ENCODE peak calls at places on chromosomes 1 and 21, in eight cellular contexts. L is mesenchymal stem cell, V is GM12878, Z is OCI-LY7, M is breast epithelium, I is endodermal cell, O is body of pancreas, Q is H1. A is an unnamed sample. For H3K9me3, the result is how much of the 10 kb centered on the place peaks cover.

GRCh38 chr1:201955750-201956143 is 444 bp downstream of the TIMM17A start:
- DNase-seq in L (no peak), V (peak), Z (peak), M (no peak), I (no peak), O (no peak), Q (no peak), A (no peak)

GRCh38 chr21:10272216-10272615 is 249.2 kb upstream of the TPTE start:
- DNase-seq in L (peak), V (no peak), Z (no peak), M (no peak), I (peak), O (no peak), Q (no peak), A (no peak)

GRCh38 chr1:247857069-247857985 is at the start of gene TRIM58:
- DNase-seq in L (peak), V (no peak), Z (no peak), M (no peak), I (no peak), O (no peak), Q (no peak), A (no peak)

GRCh38 chr1:198528376-198528775 is 12.1 kb downstream of the ATP6V1G3 start:
- DNase-seq in L (peak), V (no peak), Z (no peak), M (no peak), I (no peak), O (no peak), Q (no peak), A (no peak)

GRCh38 chr1:2786329-2787162 is 14.9 kb downstream of the TTC34 start:
- DNase-seq in L (no peak), V (no peak), Z (peak), M (no peak), I (peak), O (peak), Q (no peak), A (peak)

GRCh38 chr1:200510228-200510623 is 100.4 kb upstream of the ZNF281 start:
- DNase-seq in L (peak), V (peak), Z (peak), M (peak), I (peak), O (peak), Q (no peak), A (peak)

GRCh38 chr1:2468041-2468472 is 8.0 kb upstream of the PLCH2 start:
- DNase-seq in L (peak), V (no peak), Z (peak), M (no peak), I (peak), O (peak), Q (no peak), A (peak)

GRCh38 chr21:34345091-34345871 is 18.5 kb upstream of the KCNE2 start:
- DNase-seq in L (peak), V (no peak), Z (no peak), M (no peak), I (no peak), O (no peak), Q (no peak), A (no peak)

GRCh38 chr1:66730462-66730861 is 21.8 kb upstream of the DYNLT5 start:
- DNase-seq in L (no peak), V (no peak), Z (no peak), M (no peak), I (peak), O (no peak), Q (no peak), A (no peak)

GRCh38 chr1:69611316-69611715 is 43.6 kb downstream of the LRRC7 start:
- DNase-seq in L (no peak), V (no peak), Z (no peak), M (no peak), I (no peak), O (no peak), Q (no peak), A (no peak)

DNA sequence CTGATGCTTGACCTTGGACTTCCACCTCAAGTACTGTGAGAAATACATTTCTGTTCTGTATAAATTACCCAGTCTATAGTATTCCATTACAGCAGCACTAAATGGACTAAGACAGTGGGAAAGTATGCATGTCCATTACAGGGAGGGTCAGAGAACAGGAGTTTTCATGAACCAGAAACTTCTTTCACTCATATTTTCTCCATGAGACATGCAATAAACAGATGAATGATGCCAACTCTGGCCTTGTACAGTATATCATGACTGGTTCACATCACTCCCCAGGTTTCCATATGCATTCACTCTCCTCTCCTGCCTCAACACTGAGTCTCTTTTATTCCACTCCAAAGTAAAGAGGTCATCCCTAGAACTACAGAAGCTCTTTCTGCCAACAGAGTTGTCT is 4.5 kb upstream of the IFI16 start:
- DNase-seq in L (peak), V (no peak), Z (no peak), M (no peak), I (no peak), O (no peak), Q (no peak), A (no peak)
- H3K27ac ChIP-seq in L (no peak), V (no peak), Z (no peak), M (peak), I (no peak), O (no peak), Q (no peak), A (no peak)

DNA sequence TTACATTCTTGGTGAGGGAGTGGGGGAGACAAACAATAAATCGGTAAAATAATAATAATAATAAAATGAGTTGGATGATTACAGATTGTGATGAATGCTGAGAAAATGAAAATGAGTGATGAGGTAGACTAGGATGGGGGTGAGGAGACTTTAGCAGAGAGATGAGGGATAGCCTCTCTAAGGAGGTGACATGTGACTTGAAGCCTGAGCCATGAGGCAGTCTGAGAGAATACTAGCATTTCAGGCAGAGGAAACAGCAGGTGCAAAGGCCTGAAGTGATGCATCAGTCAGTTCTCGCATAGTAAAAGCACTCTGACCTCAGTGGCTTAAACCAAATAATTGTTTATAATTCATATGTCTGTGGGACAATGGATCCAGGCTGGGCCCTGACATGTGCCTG is 181.2 kb downstream of the AGBL4 start:
- DNase-seq in L (no peak), V (no peak), Z (no peak), M (no peak), I (no peak), O (no peak), Q (no peak), A (no peak)
- H3K9me3 ChIP-seq in L (half or more), V (under half), Z (under half), M (under half), I (half or more), O (under half), Q (half or more), A (under half)

GRCh38 chr1:94741956-94742355 is 78.2 kb upstream of the SLC44A3 start:
- DNase-seq in L (no peak), V (no peak), Z (no peak), M (no peak), I (no peak), O (no peak), Q (no peak), A (no peak)

GRCh38 chr1:94743866-94744265 is 76.3 kb upstream of the SLC44A3 start:
- DNase-seq in L (peak), V (no peak), Z (no peak), M (peak), I (no peak), O (no peak), Q (no peak), A (no peak)

GRCh38 chr1:94741510-94741909 is 78.6 kb upstream of the SLC44A3 start:
- DNase-seq in L (no peak), V (no peak), Z (no peak), M (no peak), I (no peak), O (no peak), Q (no peak), A (no peak)

GRCh38 chr1:94745742-94746141 is 74.4 kb upstream of the SLC44A3 start:
- DNase-seq in L (no peak), V (no peak), Z (no peak), M (no peak), I (no peak), O (peak), Q (no peak), A (no peak)

DNA sequence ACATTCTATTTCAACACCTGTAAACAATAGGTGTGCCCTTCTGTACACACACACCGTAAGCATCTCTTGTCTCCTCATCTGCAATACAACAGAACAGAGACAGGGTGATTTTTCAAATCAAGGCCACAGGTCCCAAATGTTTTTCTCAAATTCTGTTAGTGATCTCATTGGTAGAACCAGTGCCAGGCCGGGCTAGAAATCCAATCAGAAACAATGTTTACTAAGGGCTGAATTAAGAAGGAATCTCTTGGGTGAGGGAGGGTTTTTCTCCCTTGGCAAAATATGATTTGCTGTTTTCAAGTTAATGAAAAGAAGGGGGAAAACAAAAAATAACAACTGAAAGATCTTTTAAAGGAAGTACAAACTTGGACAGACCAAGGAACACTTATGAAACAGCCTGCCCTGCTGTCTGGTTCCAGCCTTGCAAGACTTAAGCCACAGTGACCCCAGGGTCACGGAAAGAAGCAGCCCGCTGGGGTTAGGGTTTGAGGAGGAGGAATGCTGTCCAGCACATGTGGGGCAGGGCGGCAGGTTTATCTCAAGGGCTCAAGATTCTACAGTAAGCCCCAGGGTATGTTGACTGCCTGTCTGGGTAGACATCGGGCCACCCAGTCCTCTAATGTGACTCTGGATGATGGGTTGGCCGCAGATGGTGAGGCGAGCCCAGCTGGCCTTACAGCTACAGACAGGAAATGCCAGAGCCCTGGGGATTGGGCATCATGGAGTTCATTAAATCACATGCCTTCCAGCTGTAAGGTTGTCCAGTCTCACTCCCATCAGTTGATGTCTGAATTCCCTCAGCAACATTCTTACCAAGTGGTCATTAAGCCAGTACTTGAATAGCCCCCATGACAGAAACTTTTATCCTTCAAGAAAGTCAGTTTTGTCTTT is 73.3 kb upstream of the SLC44A3 start:
- DNase-seq in L (peak), V (no peak), Z (no peak), M (no peak), I (no peak), O (peak), Q (no peak), A (no peak)
- H3K27ac ChIP-seq in L (no peak), V (no peak), Z (no peak), M (peak), I (no peak), O (no peak), Q (no peak), A (no peak)

GRCh38 chr21:25496825-25497482 is 110.3 kb downstream of the MRPL39 start:
- DNase-seq in L (no peak), V (no peak), Z (no peak), M (no peak), I (no peak), O (no peak), Q (no peak), A (no peak)

GRCh38 chr21:25501996-25502665 is 105.2 kb downstream of the MRPL39 start:
- DNase-seq in L (no peak), V (peak), Z (no peak), M (no peak), I (no peak), O (no peak), Q (no peak), A (no peak)

GRCh38 chr21:25500598-25500997 is 106.7 kb downstream of the MRPL39 start:
- DNase-seq in L (no peak), V (no peak), Z (no peak), M (no peak), I (no peak), O (no peak), Q (no peak), A (no peak)

GRCh38 chr21:25503981-25504380 is 103.3 kb downstream of the MRPL39 start:
- DNase-seq in L (no peak), V (no peak), Z (no peak), M (no peak), I (no peak), O (no peak), Q (no peak), A (no peak)

DNA sequence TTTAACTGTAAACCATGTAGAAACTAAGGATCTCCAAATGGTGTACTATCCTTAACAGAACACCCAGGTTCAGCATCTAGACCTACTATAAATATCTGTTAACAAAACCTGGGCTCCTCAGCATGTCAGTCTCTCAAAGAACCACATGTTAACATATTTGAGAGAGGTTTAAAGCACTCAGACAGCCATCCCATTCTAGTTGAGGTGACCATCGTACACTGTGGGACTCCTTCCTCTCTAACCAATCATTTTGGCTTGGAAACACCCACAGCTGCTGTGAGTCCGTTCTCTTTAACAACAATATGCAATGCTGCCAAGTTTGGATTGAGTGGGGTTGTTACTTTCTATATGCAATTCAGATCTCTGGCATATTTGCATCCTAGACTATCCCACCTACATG is 105.8 kb downstream of the MRPL39 start:
- DNase-seq in L (no peak), V (no peak), Z (no peak), M (no peak), I (no peak), O (no peak), Q (no peak), A (no peak)
- H3K9me3 ChIP-seq in L (under half), V (under half), Z (under half), M (under half), I (under half), O (under half), Q (under half), A (under half)

GRCh38 chr1:192609110-192610079 is 26.6 kb upstream of the RGS13 start:
- DNase-seq in L (no peak), V (peak), Z (peak), M (peak), I (no peak), O (peak), Q (no peak), A (peak)
- H3K27ac ChIP-seq in L (no peak), V (peak), Z (peak), M (no peak), I (no peak), O (no peak), Q (no peak), A (peak)

DNA sequence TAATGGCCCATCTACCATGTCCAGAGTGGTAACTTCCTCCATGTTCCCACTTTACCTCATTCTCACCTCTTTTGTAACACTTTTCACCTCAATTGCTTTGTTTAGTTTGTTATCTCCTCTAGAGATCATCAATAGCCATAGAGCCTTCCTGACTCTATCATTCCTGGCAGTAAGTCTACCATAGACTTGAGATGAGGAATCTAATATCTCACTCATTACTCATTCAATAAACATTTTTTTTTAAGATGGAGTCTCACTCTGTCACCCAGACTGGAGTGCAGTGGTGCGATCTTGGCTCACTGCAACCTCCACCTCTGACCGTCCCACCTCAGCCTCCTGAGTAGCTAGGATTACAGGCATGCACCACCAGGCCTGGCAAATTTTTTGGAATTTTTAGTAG is 7.1 kb downstream of the NMNAT2 start:
- DNase-seq in L (no peak), V (no peak), Z (no peak), M (no peak), I (no peak), O (no peak), Q (no peak), A (no peak)
- H3K9me3 ChIP-seq in L (under half), V (under half), Z (under half), M (under half), I (under half), O (under half), Q (under half), A (under half)

A was measured in CD4-positive, alpha-beta memory T cell.